ENCODE peak calls at places on chromosomes 7 and 10, in seven cellular contexts. N is aorta, B is IMR-90, Y is choroid plexus epithelial cell, F is Panc1, M is colonic mucosa, O is esophagus muscularis mucosa. J is an unnamed sample.

GRCh38 chr7:117639966-117640365 is 160.1 kb downstream of the CFTR start:
- DNase-seq in N (no peak), Y (no peak), M (no peak), F (no peak), O (no peak), B (no peak), J (no peak)

GRCh38 chr7:51366930-51367613 is 50.5 kb upstream of the COBL start:
- DNase-seq in Y (peak), B (peak), F (no peak), O (no peak), M (peak), N (no peak), J (peak)

GRCh38 chr7:90216771-90217170 is 5.2 kb downstream of the STEAP2 start:
- DNase-seq in Y (no peak), B (no peak), F (no peak), M (no peak), N (no peak), O (no peak), J (peak)

GRCh38 chr10:665579-666091 is 23.8 kb downstream of the DIP2C start:
- DNase-seq in F (peak), O (no peak), Y (no peak), M (no peak), B (peak), N (peak), J (peak)

GRCh38 chr7:95871078-95871848 is 98.9 kb downstream of the DYNC1I1 start:
- DNase-seq in N (no peak), M (no peak), O (no peak), F (peak), B (peak), Y (peak), J (peak)

GRCh38 chr7:18087031-18087686 is 59.5 kb upstream of the PRPS1L1 start:
- DNase-seq in F (no peak), N (peak), Y (peak), O (no peak), B (no peak), M (no peak), J (no peak)

GRCh38 chr10:323651-324293 is 188.5 kb downstream of the ZMYND11 start:
- DNase-seq in M (peak), F (peak), B (peak), Y (peak), O (peak), N (peak), J (no peak)

GRCh38 chr7:15687645-15688025 is 1.2 kb upstream of the MEOX2 start:
- DNase-seq in B (no peak), M (no peak), F (no peak), O (no peak), Y (no peak), N (no peak), J (no peak)

GRCh38 chr7:20514364-20514763 is 101.1 kb upstream of the ABCB5 start:
- DNase-seq in Y (peak), O (no peak), N (peak), M (no peak), F (no peak), B (no peak), J (no peak)

GRCh38 chr7:26664735-26665420 is 199.5 kb downstream of the SKAP2 start:
- DNase-seq in M (no peak), N (no peak), O (no peak), B (peak), Y (peak), F (no peak), J (no peak)

GRCh38 chr7:115676080-115676479 is 354.5 kb downstream of the TFEC start:
- DNase-seq in M (no peak), F (no peak), B (peak), O (no peak), Y (peak), N (no peak), J (no peak)

GRCh38 chr7:118502235-118502634 is 277.7 kb downstream of the ANKRD7 start:
- DNase-seq in M (no peak), N (no peak), O (no peak), F (no peak), Y (no peak), B (no peak), J (no peak)

GRCh38 chr7:96143495-96144259 is 178.2 kb downstream of the SLC25A13 start:
- DNase-seq in F (no peak), Y (no peak), M (no peak), N (no peak), B (no peak), O (no peak), J (no peak)

GRCh38 chr10:101310528-101311439 is 43.2 kb upstream of the BTRC start:
- DNase-seq in F (no peak), O (no peak), N (no peak), M (no peak), Y (no peak), B (no peak), J (no peak)

GRCh38 chr10:98141484-98142073 is 7.1 kb downstream of the R3HCC1L start:
- DNase-seq in M (no peak), Y (no peak), N (no peak), F (no peak), B (no peak), O (no peak), J (no peak)

GRCh38 chr10:101595591-101596433 is 7.7 kb downstream of the DPCD start:
- DNase-seq in M (no peak), O (no peak), F (no peak), Y (no peak), B (no peak), N (peak), J (peak)

GRCh38 chr10:47421057-47421952 is 37.2 kb upstream of the ZNF488 start:
- DNase-seq in Y (peak), O (peak), F (no peak), B (peak), M (no peak), N (no peak), J (no peak)

GRCh38 chr10:10270071-10270470 is 747.6 kb upstream of the CELF2 start:
- DNase-seq in B (no peak), O (no peak), F (no peak), Y (peak), M (no peak), N (no peak), J (no peak)

GRCh38 chr10:22245567-22245966 is 27.8 kb upstream of the EBLN1 start:
- DNase-seq in O (no peak), N (no peak), M (no peak), Y (no peak), B (no peak), F (no peak), J (no peak)

GRCh38 chr7:94509879-94510581 is 421 bp downstream of the CASD1 start:
- DNase-seq in B (peak), Y (peak), F (no peak), O (peak), N (peak), M (peak), J (no peak)

GRCh38 chr7:32891046-32891799 is at the start of gene KBTBD2:
- DNase-seq in F (no peak), M (peak), O (peak), B (peak), Y (peak), N (peak), J (no peak)

GRCh38 chr7:147412109-147412508 is 1178.5 kb upstream of the C7orf33 start:
- DNase-seq in O (no peak), Y (peak), F (no peak), M (no peak), N (no peak), B (no peak), J (no peak)

GRCh38 chr10:130013938-130014733 is 50.1 kb upstream of the EBF3 start:
- DNase-seq in B (no peak), F (no peak), O (peak), N (no peak), Y (no peak), M (no peak), J (no peak)

GRCh38 chr10:847868-848267 is 83.6 kb downstream of the LARP4B start:
- DNase-seq in N (no peak), M (no peak), Y (peak), F (no peak), B (no peak), O (no peak), J (no peak)

GRCh38 chr7:14322724-14323123 is 333.3 kb upstream of the ETV1 start:
- DNase-seq in N (no peak), Y (no peak), F (no peak), O (no peak), M (no peak), B (no peak), J (no peak)

GRCh38 chr10:79244841-79245504 is 102.3 kb upstream of the PPIF start:
- DNase-seq in N (no peak), O (no peak), M (no peak), Y (no peak), B (no peak), F (no peak), J (no peak)

GRCh38 chr10:101840102-101840684 is 3.4 kb downstream of the KCNIP2 start:
- DNase-seq in F (no peak), Y (no peak), B (no peak), O (no peak), M (no peak), N (no peak), J (no peak)

DNA sequence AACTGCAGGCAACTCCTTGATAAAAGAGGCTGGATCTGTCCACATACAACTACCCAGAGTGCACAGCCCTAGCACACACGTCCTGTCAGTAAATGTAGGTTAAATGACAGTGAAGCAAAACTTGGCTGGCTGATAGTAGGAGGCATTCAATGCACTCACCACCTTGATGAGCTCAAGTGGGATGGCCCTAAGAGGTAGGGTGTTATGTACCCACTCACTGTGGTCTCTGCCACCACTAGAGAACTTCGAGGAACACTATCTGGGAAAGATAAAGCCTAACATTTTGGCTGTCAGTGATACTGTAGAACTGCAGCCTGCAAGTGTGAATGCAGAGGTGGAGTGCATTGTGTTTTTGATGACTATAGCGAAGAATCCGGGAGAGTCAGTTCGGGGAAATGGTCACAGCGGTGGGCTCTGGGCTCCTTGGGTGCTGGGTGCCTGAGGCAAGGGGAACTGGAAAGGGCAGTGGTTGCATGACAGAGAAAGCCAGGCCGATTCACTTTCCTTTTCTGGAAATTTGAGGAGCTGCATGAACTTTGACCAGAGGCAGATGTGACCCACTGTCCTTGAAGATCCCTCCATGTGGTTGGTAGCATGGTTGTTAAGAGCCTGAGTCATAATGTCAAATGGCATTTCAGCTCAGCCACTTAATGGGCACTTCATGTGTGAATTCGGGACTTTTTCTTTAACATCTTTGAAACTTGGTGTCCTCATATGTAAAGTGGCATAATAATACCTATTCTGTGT is 93.1 kb upstream of the ZPBP start:
- DNase-seq in M (no peak), F (no peak), N (no peak), Y (no peak), O (no peak), B (no peak), J (no peak)
- H3K4me3 ChIP-seq in M (no peak), F (no peak), N (no peak), Y (no peak), O (no peak), B (no peak), J (no peak)

GRCh38 chr10:60733189-60733815 is 45.0 kb upstream of the CDK1 start:
- DNase-seq in M (peak), F (no peak), Y (no peak), N (peak), O (no peak), B (no peak), J (no peak)
- H3K4me3 ChIP-seq in M (peak), F (peak), Y (peak), N (peak), O (peak), B (peak), J (peak)

DNA sequence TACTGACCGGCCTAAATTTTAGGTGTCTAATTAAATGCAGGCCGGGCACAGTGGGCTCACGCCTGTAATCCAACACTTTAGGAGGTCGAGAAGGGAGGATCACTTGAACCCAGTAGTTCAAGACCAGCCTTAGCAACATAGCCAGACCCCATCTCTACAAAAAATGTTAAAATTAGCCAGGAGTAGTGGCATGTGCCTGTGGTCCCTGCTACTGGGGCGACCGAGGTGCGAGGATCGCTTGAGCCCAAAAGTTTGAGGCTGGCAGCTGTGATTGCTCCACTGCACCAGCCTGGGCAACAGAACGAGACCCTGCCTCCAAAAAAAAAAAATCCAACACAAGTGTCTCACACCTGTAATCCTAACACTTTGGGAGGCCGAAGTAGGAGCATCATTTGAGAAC is 491 bp upstream of the SLC37A3 start:
- DNase-seq in F (no peak), M (no peak), Y (no peak), B (no peak), O (no peak), N (no peak), J (no peak)
- H3K4me3 ChIP-seq in F (peak), M (no peak), Y (no peak), B (no peak), O (peak), N (no peak), J (peak)

GRCh38 chr7:100802951-100803350 is 24.4 kb downstream of the EPHB4 start:
- DNase-seq in F (no peak), Y (no peak), B (no peak), N (no peak), M (peak), O (no peak), J (no peak)
- H3K4me3 ChIP-seq in F (no peak), Y (no peak), B (no peak), N (no peak), M (no peak), O (peak), J (no peak)

GRCh38 chr7:112207765-112208164 is 1.3 kb downstream of the ZNF277 start:
- DNase-seq in M (no peak), Y (no peak), B (no peak), F (no peak), O (no peak), N (no peak), J (no peak)
- H3K4me3 ChIP-seq in M (no peak), Y (no peak), B (no peak), F (peak), O (no peak), N (no peak), J (peak)

GRCh38 chr7:114085592-114086490 is 167.0 kb upstream of the PPP1R3A start:
- DNase-seq in N (peak), Y (peak), O (peak), F (no peak), M (peak), B (peak), J (no peak)

GRCh38 chr7:114083714-114084113 is 164.9 kb upstream of the PPP1R3A start:
- DNase-seq in M (no peak), O (no peak), Y (no peak), N (no peak), F (no peak), B (no peak), J (no peak)

GRCh38 chr7:114085313-114085591 is 166.4 kb upstream of the PPP1R3A start:
- DNase-seq in F (no peak), O (peak), B (no peak), M (no peak), Y (no peak), N (peak), J (no peak)

GRCh38 chr7:114082934-114083647 is 164.3 kb upstream of the PPP1R3A start:
- DNase-seq in Y (no peak), N (peak), F (no peak), B (no peak), O (no peak), M (peak), J (no peak)

DNA sequence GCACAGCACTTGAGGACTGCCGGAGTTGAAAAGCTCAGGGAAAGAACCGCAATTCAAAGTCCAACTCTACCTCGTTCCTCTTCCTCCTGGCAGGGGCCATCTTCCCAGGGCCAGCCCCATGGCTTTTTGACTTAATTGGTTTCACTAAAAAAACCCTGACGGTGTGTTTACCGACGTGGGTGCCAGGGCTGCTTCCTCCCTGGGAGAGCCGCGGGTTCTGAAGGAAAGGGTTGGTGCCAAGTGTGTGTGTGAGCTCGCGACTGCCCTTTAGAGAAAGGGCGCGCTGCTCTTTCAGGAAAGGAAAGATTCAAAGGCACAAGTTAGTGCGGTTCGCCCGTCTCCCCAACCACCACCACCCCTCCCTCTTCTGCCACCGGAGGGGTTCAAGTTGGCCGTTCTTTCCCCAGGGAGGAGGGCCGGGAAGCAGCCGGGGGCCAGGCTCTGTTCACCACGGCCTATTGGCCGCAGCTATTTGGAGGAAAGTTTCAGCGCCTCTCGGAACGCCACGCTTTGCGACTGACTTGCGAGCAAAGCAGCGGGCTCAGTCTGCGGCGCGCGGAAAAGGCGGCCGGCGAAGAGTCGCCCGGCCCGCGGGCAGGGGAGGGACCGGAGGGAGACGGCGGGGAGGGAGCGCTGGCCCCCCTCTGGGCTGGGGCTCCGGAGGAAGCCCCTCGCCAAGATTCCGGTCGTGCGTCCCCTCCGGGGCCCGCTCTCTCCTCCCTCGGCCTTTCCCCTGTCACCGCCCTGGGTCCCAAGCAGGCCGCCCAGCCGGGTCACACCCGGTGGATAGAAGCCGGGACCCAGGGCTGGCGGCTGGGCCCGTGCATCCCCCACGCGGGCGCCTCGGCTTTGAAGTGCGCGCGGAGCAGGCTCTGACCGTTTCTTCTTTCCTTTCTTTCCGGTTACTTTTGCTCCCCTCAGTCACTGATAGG is 165.8 kb upstream of the PPP1R3A start:
- DNase-seq in F (no peak), O (no peak), N (peak), Y (no peak), B (no peak), M (peak), J (no peak)
- H3K4me3 ChIP-seq in F (peak), O (peak), N (peak), Y (peak), B (peak), M (peak), J (no peak)

GRCh38 chr7:107632466-107632865 is 28.2 kb upstream of the SLC26A4 start:
- DNase-seq in Y (no peak), F (no peak), N (no peak), B (no peak), O (no peak), M (no peak), J (no peak)
- H3K4me3 ChIP-seq in Y (no peak), F (no peak), N (no peak), B (no peak), O (no peak), M (no peak), J (no peak)

DNA sequence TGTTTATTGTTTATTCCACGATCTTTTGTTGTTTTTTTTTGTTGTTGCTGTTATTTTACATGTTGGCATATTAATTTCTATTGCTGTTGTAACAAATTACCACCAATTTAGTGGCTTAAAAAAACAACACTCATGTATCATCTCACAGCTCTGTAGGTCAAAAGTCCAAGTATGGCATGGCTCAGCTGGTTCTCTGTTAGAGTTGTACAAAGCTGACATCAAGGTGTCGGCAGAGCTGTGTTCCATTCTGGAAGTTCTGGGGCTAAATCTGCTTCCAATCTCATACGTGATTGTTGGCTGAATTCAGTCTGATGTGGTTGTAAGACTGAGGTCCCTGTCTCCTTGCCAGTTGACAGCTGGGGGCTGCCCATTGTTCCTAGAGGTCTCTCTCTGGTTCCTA is 60.2 kb upstream of the FAM133B start:
- DNase-seq in Y (no peak), N (no peak), F (no peak), B (no peak), O (no peak), M (no peak), J (no peak)
- H3K4me3 ChIP-seq in Y (no peak), N (no peak), F (no peak), B (no peak), O (no peak), M (no peak), J (no peak)